ENCODE peak calls at places on chromosome 13, in nine cellular contexts. A is nucleus accumbens; J is stimulated activated CD4-positive, alpha-beta T cell treated with anti-CD3 and anti-CD28 coated beads, Interleukin-1b, Interleukin-23, amount 100 ng/mL, for 1 hour; X is NCI-H460; K is lower leg skin; N is lung microvascular endothelial cell; G is right cardiac atrium; I is lower lobe of right lung; W is left cardiac atrium. M is an unnamed sample.

GRCh38 chr13:27264648-27265047 is 6.0 kb upstream of the RASL11A start:
- DNase-seq in A (no peak), J (no peak), X (no peak), K (no peak), N (no peak), G (no peak), I (no peak), W (no peak), M (no peak)

GRCh38 chr13:23087884-23088283 is 92.9 kb upstream of the SGCG start:
- DNase-seq in A (no peak), J (no peak), X (peak; percentile 4), K (no peak), N (peak; percentile 0), G (no peak), I (no peak), W (no peak), M (peak; percentile 33)

GRCh38 chr13:30352121-30352520 is 44.8 kb upstream of the KATNAL1 start:
- DNase-seq in A (no peak), J (no peak), X (no peak), K (no peak), N (no peak), G (no peak), I (no peak), W (no peak), M (no peak)

GRCh38 chr13:28499579-28499978 is 4.7 kb upstream of the FLT1 start:
- DNase-seq in A (no peak), J (no peak), X (no peak), K (no peak), N (no peak), G (no peak), I (no peak), W (no peak), M (no peak)

GRCh38 chr13:59458908-59459579 is 704.7 kb downstream of the DIAPH3 start:
- DNase-seq in A (no peak), J (no peak), X (no peak), K (no peak), N (no peak), G (peak; percentile 41), I (no peak), W (peak; percentile 39), M (peak; percentile 92)

GRCh38 chr13:46586766-46587509 is 34.0 kb downstream of the LRCH1 start:
- DNase-seq in A (no peak), J (no peak), X (no peak), K (no peak), N (no peak), G (no peak), I (no peak), W (no peak), M (no peak)

GRCh38 chr13:89150362-89150761 is 1479.2 kb downstream of the SLITRK5 start:
- DNase-seq in A (no peak), J (no peak), X (no peak), K (no peak), N (no peak), G (no peak), I (no peak), W (no peak), M (peak; percentile 49)

GRCh38 chr13:41700790-41701310 is 243.5 kb downstream of the RGCC start:
- DNase-seq in A (no peak), J (no peak), X (no peak), K (no peak), N (peak; percentile 70), G (no peak), I (no peak), W (no peak), M (peak; percentile 69)

GRCh38 chr13:39597828-39598227 is 5.2 kb downstream of the LHFPL6 start:
- DNase-seq in A (no peak), J (no peak), X (no peak), K (no peak), N (peak; percentile 88), G (no peak), I (no peak), W (no peak), M (peak; percentile 46)

GRCh38 chr13:46866150-46866549 is 30.7 kb downstream of the HTR2A start:
- DNase-seq in A (no peak), J (no peak), X (no peak), K (no peak), N (peak; percentile 22), G (peak; percentile 29), I (peak; percentile 85), W (peak; percentile 36), M (peak; percentile 85)

GRCh38 chr13:30044932-30045331 is 194.5 kb upstream of the UBL3 start:
- DNase-seq in A (no peak), J (no peak), X (no peak), K (no peak), N (no peak), G (no peak), I (no peak), W (no peak), M (no peak)

GRCh38 chr13:41554180-41554579 is 96.8 kb downstream of the RGCC start:
- DNase-seq in A (no peak), J (no peak), X (no peak), K (no peak), N (no peak), G (no peak), I (no peak), W (no peak), M (no peak)

GRCh38 chr13:52851153-52851962 is 2.9 kb upstream of the PCDH8 start:
- DNase-seq in A (no peak), J (no peak), X (no peak), K (no peak), N (peak; percentile 21), G (peak; percentile 22), I (peak; percentile 50), W (peak; percentile 31), M (peak; percentile 73)

GRCh38 chr13:79780240-79780639 is 299.3 kb downstream of the NDFIP2 start:
- DNase-seq in A (no peak), J (no peak), X (no peak), K (no peak), N (no peak), G (no peak), I (no peak), W (no peak), M (no peak)

GRCh38 chr13:21123956-21124355 is 52.4 kb downstream of the SKA3 start:
- DNase-seq in A (no peak), J (no peak), X (no peak), K (peak; percentile 40), N (no peak), G (no peak), I (no peak), W (no peak), M (no peak)

GRCh38 chr13:44726214-44726613 is 150.1 kb upstream of the TSC22D1 start:
- DNase-seq in A (no peak), J (no peak), X (no peak), K (no peak), N (no peak), G (no peak), I (no peak), W (no peak), M (no peak)

GRCh38 chr13:43792456-43792855 is 5.7 kb upstream of the ENOX1 start:
- DNase-seq in A (no peak), J (no peak), X (no peak), K (no peak), N (no peak), G (no peak), I (no peak), W (no peak), M (no peak)

GRCh38 chr13:100434010-100434763 is 154.4 kb downstream of the GGACT start:
- DNase-seq in A (no peak), J (no peak), X (no peak), K (no peak), N (peak; percentile 33), G (no peak), I (no peak), W (no peak), M (no peak)

GRCh38 chr13:102504002-102504401 is 92.8 kb upstream of the TPP2 start:
- DNase-seq in A (no peak), J (no peak), X (no peak), K (no peak), N (no peak), G (no peak), I (no peak), W (no peak), M (no peak)

M was measured in cardiac muscle cell.